ENCODE peak calls at places on chromosomes 4 and X, in seven cellular contexts. N is spleen; X is pons; I is AG08396; U is central memory CD4-positive, alpha-beta T cell; O is testis; R is astrocyte of the spinal cord. K is an unnamed sample.

GRCh38 chr4:152680988-152681731 is 1.4 kb upstream of the TMEM154 start:
- DNase-seq in R (peak), O (no peak), U (no peak), X (no peak), I (peak), N (no peak), K (no peak)

GRCh38 chr4:69718376-69719293 is 41.8 kb downstream of the SULT1B1 start:
- DNase-seq in U (no peak), I (no peak), O (no peak), N (no peak), X (no peak), R (peak), K (no peak)

GRCh38 chr4:151541438-151542071 is 132.6 kb downstream of the FHIP1A start:
- DNase-seq in X (no peak), I (peak), R (peak), O (no peak), N (no peak), U (no peak), K (no peak)

GRCh38 chr4:102787096-102787867 is 26.5 kb upstream of the MANBA start:
- DNase-seq in X (no peak), N (no peak), O (no peak), U (no peak), R (peak), I (no peak), K (no peak)

GRCh38 chr4:55906999-55907398 is 41.7 kb upstream of the CEP135 start:
- DNase-seq in I (no peak), N (no peak), R (no peak), X (no peak), O (no peak), U (no peak), K (no peak)

GRCh38 chrX:18561020-18561419 is 110.9 kb downstream of the RS1 start:
- DNase-seq in I (no peak), X (no peak), N (no peak), R (no peak), U (no peak), O (no peak), K (no peak)

GRCh38 chr4:89334311-89334710 is 26.7 kb upstream of the GPRIN3 start:
- DNase-seq in O (no peak), N (no peak), R (no peak), I (no peak), U (no peak), X (peak), K (no peak)

GRCh38 chr4:36414248-36414647 is 132.8 kb downstream of the DTHD1 start:
- DNase-seq in U (no peak), O (no peak), R (no peak), N (no peak), I (no peak), X (no peak), K (no peak)

GRCh38 chrX:86806786-86807185 is 658.5 kb downstream of the DACH2 start:
- DNase-seq in O (peak), U (no peak), N (no peak), I (peak), R (no peak), X (peak), K (no peak)

GRCh38 chr4:152822323-152822722 is 42.6 kb downstream of the ARFIP1 start:
- DNase-seq in X (no peak), I (no peak), N (no peak), U (no peak), O (no peak), R (no peak), K (no peak)

GRCh38 chrX:38675856-38676255 is 114.5 kb downstream of the TSPAN7 start:
- DNase-seq in U (no peak), R (no peak), N (no peak), O (no peak), I (no peak), X (no peak), K (no peak)

GRCh38 chrX:110667706-110668105 is 127.9 kb downstream of the CHRDL1 start:
- DNase-seq in I (no peak), O (no peak), X (no peak), U (no peak), R (no peak), N (no peak), K (no peak)

GRCh38 chr4:98260047-98260578 is 1.1 kb upstream of the RAP1GDS1 start:
- DNase-seq in O (peak), X (peak), N (no peak), R (no peak), I (peak), U (peak), K (peak)

GRCh38 chr4:145938618-145939177 is at the start of gene ZNF827:
- DNase-seq in R (peak), X (peak), N (peak), O (peak), I (peak), U (peak), K (no peak)

GRCh38 chrX:118847676-118848075 is 24.1 kb downstream of the ZCCHC12 start:
- DNase-seq in X (peak), R (peak), N (no peak), O (no peak), U (peak), I (peak), K (no peak)

GRCh38 chr4:37805091-37805490 is 21.4 kb upstream of the PGM2 start:
- DNase-seq in U (no peak), R (no peak), I (no peak), N (no peak), O (no peak), X (no peak), K (no peak)

GRCh38 chr4:142282870-142283431 is 563.1 kb downstream of the INPP4B start:
- DNase-seq in O (peak), N (no peak), I (no peak), X (peak), R (peak), U (peak), K (no peak)